ENCODE peak calls at places on chromosomes 1 and 21, in nine cellular contexts. X is NAMALWA; N is testis; G is stimulated activated CD4-positive, alpha-beta T cell treated with anti-CD3 and anti-CD28 coated beads, Interleukin-4, amount 100 ng/mL, for 1 hour; R is stimulated activated CD8-positive, alpha-beta memory T cell treated with anti-CD3 and anti-CD28 coated beads, Interleukin-4, amount 100 ng/mL, for 1 hour; B is EH; M is A549; Z is left colon; L is left lung. D is an unnamed sample.

GRCh38 chr1:24105368-24106160 is 6.4 kb downstream of the MYOM3 start:
- DNase-seq in X (no peak), G (no peak), B (no peak), L (no peak), M (no peak), N (peak; percentile 53), R (no peak), Z (peak; percentile 73), D (no peak)

GRCh38 chr1:39652534-39652933 is 13.1 kb upstream of the HEYL start:
- DNase-seq in L (no peak), M (no peak), X (no peak), R (no peak), B (peak; percentile 42), G (no peak), N (no peak), Z (no peak), D (no peak)

GRCh38 chr1:223776075-223776814 is 63.9 kb downstream of the CAPN2 start:
- DNase-seq in R (no peak), X (no peak), M (peak; percentile 83), B (peak; percentile 88), N (no peak), L (no peak), Z (no peak), G (peak; percentile 36), D (no peak)

GRCh38 chr1:24383381-24383940 is 30.1 kb downstream of the STPG1 start:
- DNase-seq in N (no peak), M (no peak), G (no peak), L (no peak), Z (no peak), X (no peak), R (no peak), B (peak; percentile 32), D (no peak)

GRCh38 chr1:26225033-26225831 is 8.8 kb upstream of the CEP85 start:
- DNase-seq in N (peak; percentile 76), Z (peak; percentile 89), X (no peak), M (no peak), G (peak; percentile 51), B (peak; percentile 35), L (peak; percentile 82), R (no peak), D (no peak)

GRCh38 chr1:7727816-7728477 is 43.1 kb upstream of the VAMP3 start:
- DNase-seq in N (no peak), G (no peak), L (no peak), Z (no peak), M (no peak), X (no peak), R (no peak), B (no peak), D (no peak)

GRCh38 chr21:28959367-28960099 is 33.1 kb downstream of the LTN1 start:
- DNase-seq in B (peak; percentile 85), M (peak; percentile 25), X (no peak), Z (no peak), N (no peak), G (no peak), L (no peak), R (no peak), D (no peak)

GRCh38 chr1:194297999-194298598 is 1111.7 kb upstream of the B3GALT2 start:
- DNase-seq in X (no peak), M (no peak), B (no peak), L (no peak), N (no peak), Z (no peak), R (no peak), G (no peak), D (no peak)

GRCh38 chr21:31781737-31782136 is 49.8 kb upstream of the SCAF4 start:
- DNase-seq in M (peak; percentile 4), R (no peak), L (peak; percentile 39), Z (no peak), G (no peak), B (peak; percentile 45), X (no peak), N (peak; percentile 70), D (peak; percentile 71)

GRCh38 chr1:152228831-152229230 is 4.8 kb upstream of the HRNR start:
- DNase-seq in N (no peak), Z (no peak), X (no peak), M (peak; percentile 4), L (no peak), G (no peak), R (no peak), B (no peak), D (no peak)

D was measured in RPMI8226.